ENCODE peak calls at places on chromosome 1, in ten cellular contexts. One of them, this sample, is unnamed.

GRCh38 chr1:204977327-204977726 is 65.7 kb upstream of the CNTN2 start:
- DNase-seq in cardiac muscle cell: no peak
- DNase-seq in anterior cingulate cortex: no peak
- DNase-seq in fibroblast of lung: no peak
- DNase-seq in kidney glomerular epithelial cell: no peak
- DNase-seq in GF-D8: no peak
- DNase-seq in endothelial cell: no peak
- DNase-seq in HT1080: no peak
- DNase-seq in stimulated activated CD4-positive, alpha-beta T cell treated with anti-CD3 and anti-CD28 coated beads, Interleukin-4, amount 100 ng/mL, for 48 hours: no peak
- DNase-seq in hippocampal formation: no peak
- DNase-seq in this sample: no peak

GRCh38 chr1:147723691-147724323 is 36.6 kb downstream of the GJA5 start:
- DNase-seq in cardiac muscle cell: peak; percentile 74
- DNase-seq in anterior cingulate cortex: no peak
- DNase-seq in fibroblast of lung: peak; percentile 20
- DNase-seq in kidney glomerular epithelial cell: peak; percentile 12
- DNase-seq in GF-D8: no peak
- DNase-seq in endothelial cell: peak; percentile 69
- DNase-seq in HT1080: peak; percentile 34
- DNase-seq in stimulated activated CD4-positive, alpha-beta T cell treated with anti-CD3 and anti-CD28 coated beads, Interleukin-4, amount 100 ng/mL, for 48 hours: no peak
- DNase-seq in hippocampal formation: no peak
- DNase-seq in this sample: no peak

GRCh38 chr1:203308205-203309114 is 3.1 kb downstream of the BTG2 start:
- DNase-seq in cardiac muscle cell: no peak
- DNase-seq in anterior cingulate cortex: no peak
- DNase-seq in fibroblast of lung: no peak
- DNase-seq in kidney glomerular epithelial cell: no peak
- DNase-seq in GF-D8: no peak
- DNase-seq in endothelial cell: no peak
- DNase-seq in HT1080: no peak
- DNase-seq in stimulated activated CD4-positive, alpha-beta T cell treated with anti-CD3 and anti-CD28 coated beads, Interleukin-4, amount 100 ng/mL, for 48 hours: no peak
- DNase-seq in hippocampal formation: no peak
- DNase-seq in this sample: no peak

GRCh38 chr1:29811727-29812396 is 575.5 kb downstream of the PTPRU start:
- DNase-seq in cardiac muscle cell: no peak
- DNase-seq in anterior cingulate cortex: no peak
- DNase-seq in fibroblast of lung: no peak
- DNase-seq in kidney glomerular epithelial cell: no peak
- DNase-seq in GF-D8: no peak
- DNase-seq in endothelial cell: no peak
- DNase-seq in HT1080: no peak
- DNase-seq in stimulated activated CD4-positive, alpha-beta T cell treated with anti-CD3 and anti-CD28 coated beads, Interleukin-4, amount 100 ng/mL, for 48 hours: no peak
- DNase-seq in hippocampal formation: no peak
- DNase-seq in this sample: no peak

GRCh38 chr1:66526036-66526435 is 7.9 kb upstream of the SGIP1 start:
- DNase-seq in cardiac muscle cell: no peak
- DNase-seq in anterior cingulate cortex: no peak
- DNase-seq in fibroblast of lung: no peak
- DNase-seq in kidney glomerular epithelial cell: no peak
- DNase-seq in GF-D8: no peak
- DNase-seq in endothelial cell: no peak
- DNase-seq in HT1080: no peak
- DNase-seq in stimulated activated CD4-positive, alpha-beta T cell treated with anti-CD3 and anti-CD28 coated beads, Interleukin-4, amount 100 ng/mL, for 48 hours: no peak
- DNase-seq in hippocampal formation: no peak
- DNase-seq in this sample: no peak

GRCh38 chr1:4741876-4742423 is 87.5 kb downstream of the AJAP1 start:
- DNase-seq in cardiac muscle cell: no peak
- DNase-seq in anterior cingulate cortex: no peak
- DNase-seq in fibroblast of lung: no peak
- DNase-seq in kidney glomerular epithelial cell: no peak
- DNase-seq in GF-D8: no peak
- DNase-seq in endothelial cell: no peak
- DNase-seq in HT1080: no peak
- DNase-seq in stimulated activated CD4-positive, alpha-beta T cell treated with anti-CD3 and anti-CD28 coated beads, Interleukin-4, amount 100 ng/mL, for 48 hours: no peak
- DNase-seq in hippocampal formation: no peak
- DNase-seq in this sample: no peak

GRCh38 chr1:8858112-8858668 is 20.3 kb downstream of the ENO1 start:
- DNase-seq in cardiac muscle cell: peak; percentile 90
- DNase-seq in anterior cingulate cortex: no peak
- DNase-seq in fibroblast of lung: peak; percentile 87
- DNase-seq in kidney glomerular epithelial cell: peak; percentile 70
- DNase-seq in GF-D8: peak; percentile 98
- DNase-seq in endothelial cell: peak; percentile 47
- DNase-seq in HT1080: peak; percentile 92
- DNase-seq in stimulated activated CD4-positive, alpha-beta T cell treated with anti-CD3 and anti-CD28 coated beads, Interleukin-4, amount 100 ng/mL, for 48 hours: no peak
- DNase-seq in hippocampal formation: no peak
- DNase-seq in this sample: no peak

GRCh38 chr1:1063945-1064831 is 9.9 kb downstream of the RNF223 start:
- DNase-seq in cardiac muscle cell: peak; percentile 78
- DNase-seq in anterior cingulate cortex: no peak
- DNase-seq in fibroblast of lung: peak; percentile 77
- DNase-seq in kidney glomerular epithelial cell: peak; percentile 85
- DNase-seq in GF-D8: no peak
- DNase-seq in endothelial cell: peak; percentile 80
- DNase-seq in HT1080: peak; percentile 96
- DNase-seq in stimulated activated CD4-positive, alpha-beta T cell treated with anti-CD3 and anti-CD28 coated beads, Interleukin-4, amount 100 ng/mL, for 48 hours: peak; percentile 69
- DNase-seq in hippocampal formation: no peak
- DNase-seq in this sample: no peak

This sample was measured in breast epithelium.